ENCODE peak calls at places on chromosome X, in eight cellular contexts. One of them, this sample, is unnamed.
A peak's percentile ranks its signal among the peaks of the same experiment; 100 is the strongest.

GRCh38 chrX:135688137-135688536 is 25.3 kb upstream of the CT45A1 start:
- DNase-seq in HepG2: no peak
- DNase-seq in A549: peak; percentile 21
- DNase-seq in K562: peak; percentile 17
- DNase-seq in sigmoid colon: no peak
- DNase-seq in SK-N-SH: no peak
- DNase-seq in transverse colon: no peak
- DNase-seq in tibial nerve: no peak
- DNase-seq in this sample: no peak

GRCh38 chrX:24927372-24927771 is 88.4 kb downstream of the ARX start:
- DNase-seq in sigmoid colon: no peak
- DNase-seq in SK-N-SH: no peak
- DNase-seq in K562: no peak
- DNase-seq in HepG2: no peak
- DNase-seq in A549: no peak
- DNase-seq in transverse colon: no peak
- DNase-seq in tibial nerve: no peak
- DNase-seq in this sample: no peak

GRCh38 chrX:56563231-56564116 is at the start of gene UBQLN2:
- DNase-seq in K562: peak; percentile 69
- DNase-seq in A549: peak; percentile 87
- DNase-seq in HepG2: peak; percentile 30
- DNase-seq in tibial nerve: peak; percentile 72
- DNase-seq in SK-N-SH: peak; percentile 77
- DNase-seq in transverse colon: peak; percentile 85
- DNase-seq in sigmoid colon: peak; percentile 92
- DNase-seq in this sample: peak; percentile 82

GRCh38 chrX:44891642-44892041 is 18.7 kb downstream of the KDM6A start:
- DNase-seq in K562: no peak
- DNase-seq in transverse colon: no peak
- DNase-seq in SK-N-SH: no peak
- DNase-seq in tibial nerve: no peak
- DNase-seq in A549: no peak
- DNase-seq in sigmoid colon: no peak
- DNase-seq in HepG2: no peak
- DNase-seq in this sample: peak; percentile 60

GRCh38 chrX:13048265-13048664 is 3.8 kb upstream of the FAM9C start:
- DNase-seq in transverse colon: no peak
- DNase-seq in SK-N-SH: no peak
- DNase-seq in K562: no peak
- DNase-seq in tibial nerve: no peak
- DNase-seq in A549: no peak
- DNase-seq in sigmoid colon: no peak
- DNase-seq in HepG2: no peak
- DNase-seq in this sample: no peak

GRCh38 chrX:68880846-68881513 is 52.2 kb downstream of the EFNB1 start:
- DNase-seq in sigmoid colon: no peak
- DNase-seq in tibial nerve: no peak
- DNase-seq in SK-N-SH: peak; percentile 56
- DNase-seq in transverse colon: no peak
- DNase-seq in K562: no peak
- DNase-seq in A549: no peak
- DNase-seq in HepG2: no peak
- DNase-seq in this sample: no peak

GRCh38 chrX:9312922-9313867 is 151.7 kb upstream of the TBL1X start:
- DNase-seq in HepG2: peak; percentile 13
- DNase-seq in sigmoid colon: no peak
- DNase-seq in SK-N-SH: peak; percentile 43
- DNase-seq in A549: peak; percentile 39
- DNase-seq in K562: peak; percentile 53
- DNase-seq in tibial nerve: peak; percentile 24
- DNase-seq in transverse colon: peak; percentile 67
- DNase-seq in this sample: peak; percentile 66

GRCh38 chrX:153740631-153741222 is 16.1 kb downstream of the ABCD1 start:
- DNase-seq in sigmoid colon: no peak
- DNase-seq in K562: no peak
- DNase-seq in HepG2: no peak
- DNase-seq in A549: no peak
- DNase-seq in transverse colon: no peak
- DNase-seq in SK-N-SH: no peak
- DNase-seq in tibial nerve: no peak
- DNase-seq in this sample: no peak

GRCh38 chrX:53071604-53072417 is 10.4 kb upstream of the TSPYL2 start:
- DNase-seq in transverse colon: peak; percentile 77
- DNase-seq in K562: peak; percentile 50
- DNase-seq in HepG2: peak; percentile 57
- DNase-seq in A549: peak; percentile 76
- DNase-seq in SK-N-SH: peak; percentile 68
- DNase-seq in sigmoid colon: peak; percentile 94
- DNase-seq in tibial nerve: peak; percentile 80
- DNase-seq in this sample: peak; percentile 81

GRCh38 chrX:1239681-1240142 is 27.3 kb upstream of the CRLF2 start:
- DNase-seq in K562: peak; percentile 6
- DNase-seq in A549: no peak
- DNase-seq in HepG2: no peak
- DNase-seq in tibial nerve: peak; percentile 49
- DNase-seq in sigmoid colon: peak; percentile 84
- DNase-seq in transverse colon: peak; percentile 61
- DNase-seq in SK-N-SH: no peak
- DNase-seq in this sample: peak; percentile 55

GRCh38 chrX:30995060-30995700 is 76.7 kb downstream of the FTHL17 start:
- DNase-seq in A549: no peak
- DNase-seq in SK-N-SH: no peak
- DNase-seq in transverse colon: no peak
- DNase-seq in tibial nerve: no peak
- DNase-seq in HepG2: peak; percentile 73
- DNase-seq in sigmoid colon: no peak
- DNase-seq in K562: no peak
- DNase-seq in this sample: no peak

GRCh38 chrX:9586992-9587392 is 122.1 kb downstream of the TBL1X start:
- DNase-seq in sigmoid colon: no peak
- DNase-seq in HepG2: no peak
- DNase-seq in tibial nerve: no peak
- DNase-seq in K562: peak; percentile 8
- DNase-seq in A549: no peak
- DNase-seq in SK-N-SH: peak; percentile 56
- DNase-seq in transverse colon: no peak
- DNase-seq in this sample: no peak

GRCh38 chrX:44494357-44494756 is 48.3 kb downstream of the FUNDC1 start:
- DNase-seq in K562: no peak
- DNase-seq in HepG2: no peak
- DNase-seq in SK-N-SH: no peak
- DNase-seq in A549: no peak
- DNase-seq in transverse colon: no peak
- DNase-seq in tibial nerve: no peak
- DNase-seq in sigmoid colon: no peak
- DNase-seq in this sample: no peak

GRCh38 chrX:153794897-153795816 is 689 bp downstream of the SSR4 start:
- DNase-seq in SK-N-SH: no peak
- DNase-seq in sigmoid colon: no peak
- DNase-seq in K562: no peak
- DNase-seq in HepG2: no peak
- DNase-seq in transverse colon: peak; percentile 19
- DNase-seq in tibial nerve: no peak
- DNase-seq in A549: peak; percentile 17
- DNase-seq in this sample: no peak

GRCh38 chrX:150326843-150327242 is 36.3 kb upstream of the MAMLD1 start:
- DNase-seq in sigmoid colon: no peak
- DNase-seq in A549: no peak
- DNase-seq in tibial nerve: no peak
- DNase-seq in K562: no peak
- DNase-seq in SK-N-SH: no peak
- DNase-seq in transverse colon: no peak
- DNase-seq in HepG2: no peak
- DNase-seq in this sample: no peak

GRCh38 chrX:51862920-51863319 is 30.5 kb upstream of the MAGED1 start:
- DNase-seq in HepG2: no peak
- DNase-seq in K562: no peak
- DNase-seq in A549: no peak
- DNase-seq in SK-N-SH: no peak
- DNase-seq in sigmoid colon: no peak
- DNase-seq in transverse colon: no peak
- DNase-seq in tibial nerve: no peak
- DNase-seq in this sample: no peak

GRCh38 chrX:1172496-1172895 is 40.0 kb downstream of the CRLF2 start:
- DNase-seq in HepG2: no peak
- DNase-seq in K562: no peak
- DNase-seq in tibial nerve: no peak
- DNase-seq in SK-N-SH: no peak
- DNase-seq in A549: no peak
- DNase-seq in sigmoid colon: no peak
- DNase-seq in transverse colon: no peak
- DNase-seq in this sample: no peak

GRCh38 chrX:118541482-118541881 is 45.9 kb downstream of the DOCK11 start:
- DNase-seq in HepG2: no peak
- DNase-seq in tibial nerve: no peak
- DNase-seq in A549: no peak
- DNase-seq in transverse colon: no peak
- DNase-seq in SK-N-SH: no peak
- DNase-seq in sigmoid colon: no peak
- DNase-seq in K562: no peak
- DNase-seq in this sample: no peak
- H3K4me3 ChIP-seq in HepG2: no peak overlapping the region
- H3K4me3 ChIP-seq in tibial nerve: no peak overlapping the region
- H3K4me3 ChIP-seq in A549: no peak overlapping the region
- H3K4me3 ChIP-seq in transverse colon: no peak overlapping the region
- H3K4me3 ChIP-seq in SK-N-SH: no peak overlapping the region
- H3K4me3 ChIP-seq in sigmoid colon: no peak overlapping the region
- H3K4me3 ChIP-seq in K562: no peak overlapping the region
- H3K4me3 ChIP-seq in this sample: no peak overlapping the region

DNA sequence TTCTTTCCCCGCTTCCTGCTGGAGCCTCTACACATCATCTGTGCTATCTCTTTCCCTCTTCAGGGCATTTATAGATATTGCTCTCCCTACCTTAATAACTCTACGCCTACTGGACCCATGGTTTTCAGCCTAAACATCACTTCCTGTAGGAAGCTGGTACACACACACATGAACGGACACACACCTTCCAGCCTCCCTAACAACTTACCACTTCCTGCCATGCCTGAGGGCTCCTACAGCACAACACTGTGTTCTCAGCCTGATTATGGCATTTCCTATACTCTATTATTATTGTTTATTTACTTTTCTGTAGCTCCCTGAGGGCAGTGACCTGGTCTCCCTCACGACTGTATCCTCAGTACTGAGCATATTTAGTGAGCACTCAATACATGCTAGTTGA is 163.6 kb upstream of the MAP3K15 start:
- DNase-seq in HepG2: no peak
- DNase-seq in K562: no peak
- DNase-seq in tibial nerve: no peak
- DNase-seq in SK-N-SH: no peak
- DNase-seq in transverse colon: no peak
- DNase-seq in A549: no peak
- DNase-seq in sigmoid colon: no peak
- DNase-seq in this sample: no peak
- TF ChIP-seq EP300 in HepG2: no peak
- TF ChIP-seq EP300 in K562: no peak
- TF ChIP-seq EP300 in tibial nerve: no peak
- TF ChIP-seq EP300 in SK-N-SH: no peak
- TF ChIP-seq EP300 in transverse colon: no peak
- TF ChIP-seq EP300 in A549: no peak
- TF ChIP-seq EP300 in sigmoid colon: no peak
- TF ChIP-seq EP300 in this sample: no peak

GRCh38 chrX:6432211-6432610 is 102.7 kb downstream of the VCX3A start:
- DNase-seq in tibial nerve: no peak
- DNase-seq in transverse colon: no peak
- DNase-seq in HepG2: no peak
- DNase-seq in K562: no peak
- DNase-seq in A549: no peak
- DNase-seq in sigmoid colon: no peak
- DNase-seq in SK-N-SH: no peak
- DNase-seq in this sample: no peak
- H3K9me3 ChIP-seq in tibial nerve: no peaks in the 10 kb centered on the region
- H3K9me3 ChIP-seq in transverse colon: no peaks in the 10 kb centered on the region
- H3K9me3 ChIP-seq in HepG2: peaks cover 33% of the 10 kb centered on the region
- H3K9me3 ChIP-seq in K562: no peaks in the 10 kb centered on the region
- H3K9me3 ChIP-seq in A549: no peaks in the 10 kb centered on the region
- H3K9me3 ChIP-seq in sigmoid colon: no peaks in the 10 kb centered on the region
- H3K9me3 ChIP-seq in SK-N-SH: no peaks in the 10 kb centered on the region
- H3K9me3 ChIP-seq in this sample: no peaks in the 10 kb centered on the region

GRCh38 chrX:3548743-3549441 is 164.6 kb downstream of the PRKX start:
- DNase-seq in SK-N-SH: peak; percentile 14
- DNase-seq in tibial nerve: peak; percentile 7
- DNase-seq in HepG2: peak; percentile 0
- DNase-seq in K562: no peak
- DNase-seq in A549: peak; percentile 58
- DNase-seq in sigmoid colon: no peak
- DNase-seq in transverse colon: no peak
- DNase-seq in this sample: no peak

GRCh38 chrX:3550871-3551270 is 162.6 kb downstream of the PRKX start:
- DNase-seq in tibial nerve: no peak
- DNase-seq in K562: no peak
- DNase-seq in transverse colon: no peak
- DNase-seq in SK-N-SH: no peak
- DNase-seq in A549: no peak
- DNase-seq in HepG2: no peak
- DNase-seq in sigmoid colon: no peak
- DNase-seq in this sample: no peak

GRCh38 chrX:3550160-3550765 is 163.2 kb downstream of the PRKX start:
- DNase-seq in HepG2: no peak
- DNase-seq in K562: peak; percentile 25
- DNase-seq in tibial nerve: no peak
- DNase-seq in SK-N-SH: no peak
- DNase-seq in transverse colon: peak; percentile 9
- DNase-seq in sigmoid colon: no peak
- DNase-seq in A549: peak; percentile 81
- DNase-seq in this sample: no peak

GRCh38 chrX:3545901-3546300 is 167.5 kb downstream of the PRKX start:
- DNase-seq in SK-N-SH: no peak
- DNase-seq in A549: no peak
- DNase-seq in transverse colon: no peak
- DNase-seq in K562: no peak
- DNase-seq in tibial nerve: no peak
- DNase-seq in sigmoid colon: no peak
- DNase-seq in HepG2: no peak
- DNase-seq in this sample: no peak

DNA sequence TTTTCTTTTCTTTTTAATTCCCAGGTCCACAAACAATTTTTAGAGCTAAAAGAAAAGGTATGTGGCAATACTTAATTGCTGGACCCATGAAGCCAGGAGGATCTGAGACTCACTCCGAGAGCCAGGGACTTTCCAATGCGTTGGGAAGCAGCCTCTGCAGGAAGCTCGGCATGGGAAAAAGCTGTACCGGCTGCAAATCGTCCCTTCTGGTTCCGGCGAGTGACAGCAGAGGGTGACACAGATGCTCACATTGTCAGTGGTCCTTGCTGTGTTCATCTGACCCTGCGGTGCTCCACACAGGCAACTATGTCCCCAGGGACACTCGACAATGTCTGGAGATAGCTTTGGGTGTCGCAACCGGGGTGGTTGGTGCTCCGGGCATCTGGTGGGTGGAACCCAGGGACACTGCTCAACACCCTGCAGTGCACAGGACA is 164.0 kb downstream of the PRKX start:
- DNase-seq in A549: peak; percentile 61
- DNase-seq in HepG2: no peak
- DNase-seq in K562: no peak
- DNase-seq in SK-N-SH: peak; percentile 15
- DNase-seq in sigmoid colon: no peak
- DNase-seq in tibial nerve: peak; percentile 4
- DNase-seq in transverse colon: no peak
- DNase-seq in this sample: no peak
- H3K4me3 ChIP-seq in A549: peak overlapping the region; percentile 34
- H3K4me3 ChIP-seq in HepG2: no peak overlapping the region
- H3K4me3 ChIP-seq in K562: no peak overlapping the region
- H3K4me3 ChIP-seq in SK-N-SH: peak overlapping the region; percentile 20
- H3K4me3 ChIP-seq in sigmoid colon: peak overlapping the region; percentile 15
- H3K4me3 ChIP-seq in tibial nerve: peak overlapping the region; percentile 10
- H3K4me3 ChIP-seq in transverse colon: no peak overlapping the region
- H3K4me3 ChIP-seq in this sample: no peak overlapping the region